ENCODE peak calls at places on chromosomes 13 and 19, in five cellular contexts. One of them, this sample, is unnamed.

GRCh38 chr13:112250788-112251445 is 125.2 kb upstream of the SPACA7 start:
- DNase-seq in mucosa of gallbladder: no peak
- DNase-seq in stimulated activated CD8-positive, alpha-beta memory T cell treated with anti-CD3 and anti-CD28 coated beads, Interleukin-4, amount 100 ng/mL, for 1 hour: no peak
- DNase-seq in omental fat pad: no peak
- DNase-seq in activated gamma-delta T cell: no peak
- DNase-seq in this sample: no peak

GRCh38 chr19:12766051-12766521 is 9.3 kb downstream of the HOOK2 start:
- DNase-seq in omental fat pad: no peak
- DNase-seq in activated gamma-delta T cell: no peak
- DNase-seq in mucosa of gallbladder: peak; percentile 74
- DNase-seq in stimulated activated CD8-positive, alpha-beta memory T cell treated with anti-CD3 and anti-CD28 coated beads, Interleukin-4, amount 100 ng/mL, for 1 hour: peak; percentile 57
- DNase-seq in this sample: no peak

GRCh38 chr19:35266149-35266903 is 2.4 kb upstream of the USF2 start:
- DNase-seq in stimulated activated CD8-positive, alpha-beta memory T cell treated with anti-CD3 and anti-CD28 coated beads, Interleukin-4, amount 100 ng/mL, for 1 hour: no peak
- DNase-seq in activated gamma-delta T cell: no peak
- DNase-seq in mucosa of gallbladder: no peak
- DNase-seq in omental fat pad: no peak
- DNase-seq in this sample: no peak

GRCh38 chr19:3618144-3618810 is 8.3 kb downstream of the CACTIN start:
- DNase-seq in stimulated activated CD8-positive, alpha-beta memory T cell treated with anti-CD3 and anti-CD28 coated beads, Interleukin-4, amount 100 ng/mL, for 1 hour: no peak
- DNase-seq in omental fat pad: peak; percentile 64
- DNase-seq in activated gamma-delta T cell: no peak
- DNase-seq in mucosa of gallbladder: peak; percentile 57
- DNase-seq in this sample: no peak

GRCh38 chr19:2527716-2528115 is 51.8 kb downstream of the GADD45B start:
- DNase-seq in stimulated activated CD8-positive, alpha-beta memory T cell treated with anti-CD3 and anti-CD28 coated beads, Interleukin-4, amount 100 ng/mL, for 1 hour: no peak
- DNase-seq in mucosa of gallbladder: no peak
- DNase-seq in activated gamma-delta T cell: no peak
- DNase-seq in omental fat pad: no peak
- DNase-seq in this sample: no peak

GRCh38 chr13:33058816-33059215 is 42.6 kb downstream of the KL start:
- DNase-seq in stimulated activated CD8-positive, alpha-beta memory T cell treated with anti-CD3 and anti-CD28 coated beads, Interleukin-4, amount 100 ng/mL, for 1 hour: no peak
- DNase-seq in mucosa of gallbladder: no peak
- DNase-seq in omental fat pad: no peak
- DNase-seq in activated gamma-delta T cell: no peak
- DNase-seq in this sample: no peak

GRCh38 chr19:48203227-48203793 is 32.8 kb downstream of the ZSWIM9 start:
- DNase-seq in activated gamma-delta T cell: no peak
- DNase-seq in stimulated activated CD8-positive, alpha-beta memory T cell treated with anti-CD3 and anti-CD28 coated beads, Interleukin-4, amount 100 ng/mL, for 1 hour: no peak
- DNase-seq in mucosa of gallbladder: no peak
- DNase-seq in omental fat pad: no peak
- DNase-seq in this sample: no peak

GRCh38 chr13:43546821-43547220 is 240.0 kb downstream of the ENOX1 start:
- DNase-seq in omental fat pad: no peak
- DNase-seq in stimulated activated CD8-positive, alpha-beta memory T cell treated with anti-CD3 and anti-CD28 coated beads, Interleukin-4, amount 100 ng/mL, for 1 hour: no peak
- DNase-seq in mucosa of gallbladder: no peak
- DNase-seq in activated gamma-delta T cell: no peak
- DNase-seq in this sample: no peak

GRCh38 chr19:34319785-34320184 is 45.2 kb upstream of the GPI start:
- DNase-seq in activated gamma-delta T cell: no peak
- DNase-seq in omental fat pad: no peak
- DNase-seq in mucosa of gallbladder: no peak
- DNase-seq in stimulated activated CD8-positive, alpha-beta memory T cell treated with anti-CD3 and anti-CD28 coated beads, Interleukin-4, amount 100 ng/mL, for 1 hour: no peak
- DNase-seq in this sample: no peak

GRCh38 chr19:6535558-6536137 is 4.8 kb downstream of the TNFSF9 start:
- DNase-seq in omental fat pad: no peak
- DNase-seq in mucosa of gallbladder: no peak
- DNase-seq in stimulated activated CD8-positive, alpha-beta memory T cell treated with anti-CD3 and anti-CD28 coated beads, Interleukin-4, amount 100 ng/mL, for 1 hour: no peak
- DNase-seq in activated gamma-delta T cell: no peak
- DNase-seq in this sample: no peak

GRCh38 chr13:78139765-78140164 is 221.1 kb upstream of the EDNRB start:
- DNase-seq in mucosa of gallbladder: no peak
- DNase-seq in activated gamma-delta T cell: no peak
- DNase-seq in stimulated activated CD8-positive, alpha-beta memory T cell treated with anti-CD3 and anti-CD28 coated beads, Interleukin-4, amount 100 ng/mL, for 1 hour: no peak
- DNase-seq in omental fat pad: no peak
- DNase-seq in this sample: no peak

GRCh38 chr19:12947702-12948596 is 2.3 kb downstream of the RAD23A start:
- DNase-seq in omental fat pad: no peak
- DNase-seq in activated gamma-delta T cell: no peak
- DNase-seq in stimulated activated CD8-positive, alpha-beta memory T cell treated with anti-CD3 and anti-CD28 coated beads, Interleukin-4, amount 100 ng/mL, for 1 hour: no peak
- DNase-seq in mucosa of gallbladder: no peak
- DNase-seq in this sample: no peak

GRCh38 chr13:93116809-93117208 is 109.8 kb upstream of the GPC6 start:
- DNase-seq in mucosa of gallbladder: no peak
- DNase-seq in omental fat pad: no peak
- DNase-seq in activated gamma-delta T cell: no peak
- DNase-seq in stimulated activated CD8-positive, alpha-beta memory T cell treated with anti-CD3 and anti-CD28 coated beads, Interleukin-4, amount 100 ng/mL, for 1 hour: no peak
- DNase-seq in this sample: no peak

GRCh38 chr13:46367622-46368327 is 19.3 kb downstream of the RUBCNL start:
- DNase-seq in stimulated activated CD8-positive, alpha-beta memory T cell treated with anti-CD3 and anti-CD28 coated beads, Interleukin-4, amount 100 ng/mL, for 1 hour: no peak
- DNase-seq in mucosa of gallbladder: no peak
- DNase-seq in omental fat pad: no peak
- DNase-seq in activated gamma-delta T cell: no peak
- DNase-seq in this sample: no peak

GRCh38 chr19:48333467-48334384 is 8.4 kb downstream of the EMP3 start:
- DNase-seq in mucosa of gallbladder: peak; percentile 91
- DNase-seq in omental fat pad: peak; percentile 71
- DNase-seq in activated gamma-delta T cell: peak; percentile 89
- DNase-seq in stimulated activated CD8-positive, alpha-beta memory T cell treated with anti-CD3 and anti-CD28 coated beads, Interleukin-4, amount 100 ng/mL, for 1 hour: peak; percentile 73
- DNase-seq in this sample: no peak

GRCh38 chr13:85655040-85655439 is 144.2 kb downstream of the SLITRK6 start:
- DNase-seq in mucosa of gallbladder: no peak
- DNase-seq in stimulated activated CD8-positive, alpha-beta memory T cell treated with anti-CD3 and anti-CD28 coated beads, Interleukin-4, amount 100 ng/mL, for 1 hour: no peak
- DNase-seq in activated gamma-delta T cell: no peak
- DNase-seq in omental fat pad: no peak
- DNase-seq in this sample: no peak

GRCh38 chr13:76758257-76758656 is 127.9 kb downstream of the KCTD12 start:
- DNase-seq in omental fat pad: no peak
- DNase-seq in activated gamma-delta T cell: no peak
- DNase-seq in stimulated activated CD8-positive, alpha-beta memory T cell treated with anti-CD3 and anti-CD28 coated beads, Interleukin-4, amount 100 ng/mL, for 1 hour: no peak
- DNase-seq in mucosa of gallbladder: no peak
- DNase-seq in this sample: no peak

GRCh38 chr19:4066176-4066606 is 508 bp downstream of the ZBTB7A start:
- DNase-seq in stimulated activated CD8-positive, alpha-beta memory T cell treated with anti-CD3 and anti-CD28 coated beads, Interleukin-4, amount 100 ng/mL, for 1 hour: no peak
- DNase-seq in activated gamma-delta T cell: no peak
- DNase-seq in omental fat pad: no peak
- DNase-seq in mucosa of gallbladder: no peak
- DNase-seq in this sample: no peak

GRCh38 chr13:80132741-80133601 is 208.0 kb downstream of the SPRY2 start:
- DNase-seq in omental fat pad: no peak
- DNase-seq in mucosa of gallbladder: peak; percentile 71
- DNase-seq in stimulated activated CD8-positive, alpha-beta memory T cell treated with anti-CD3 and anti-CD28 coated beads, Interleukin-4, amount 100 ng/mL, for 1 hour: no peak
- DNase-seq in activated gamma-delta T cell: no peak
- DNase-seq in this sample: no peak

GRCh38 chr13:19927117-19927734 is 31.3 kb upstream of the ZMYM2 start:
- DNase-seq in mucosa of gallbladder: no peak
- DNase-seq in omental fat pad: no peak
- DNase-seq in stimulated activated CD8-positive, alpha-beta memory T cell treated with anti-CD3 and anti-CD28 coated beads, Interleukin-4, amount 100 ng/mL, for 1 hour: no peak
- DNase-seq in activated gamma-delta T cell: no peak
- DNase-seq in this sample: peak; percentile 27

GRCh38 chr13:45658586-45659235 is 43.2 kb upstream of the ERICH6B start:
- DNase-seq in activated gamma-delta T cell: no peak
- DNase-seq in mucosa of gallbladder: no peak
- DNase-seq in stimulated activated CD8-positive, alpha-beta memory T cell treated with anti-CD3 and anti-CD28 coated beads, Interleukin-4, amount 100 ng/mL, for 1 hour: no peak
- DNase-seq in omental fat pad: no peak
- DNase-seq in this sample: no peak

GRCh38 chr13:78194904-78195639 is 276.4 kb upstream of the EDNRB start:
- DNase-seq in mucosa of gallbladder: no peak
- DNase-seq in stimulated activated CD8-positive, alpha-beta memory T cell treated with anti-CD3 and anti-CD28 coated beads, Interleukin-4, amount 100 ng/mL, for 1 hour: no peak
- DNase-seq in activated gamma-delta T cell: no peak
- DNase-seq in omental fat pad: no peak
- DNase-seq in this sample: no peak

GRCh38 chr13:39259371-39259770 is 221.1 kb downstream of the NHLRC3 start:
- DNase-seq in stimulated activated CD8-positive, alpha-beta memory T cell treated with anti-CD3 and anti-CD28 coated beads, Interleukin-4, amount 100 ng/mL, for 1 hour: no peak
- DNase-seq in mucosa of gallbladder: no peak
- DNase-seq in omental fat pad: no peak
- DNase-seq in activated gamma-delta T cell: no peak
- DNase-seq in this sample: no peak

GRCh38 chr13:99689955-99690354 is 188.7 kb downstream of the TM9SF2 start:
- DNase-seq in mucosa of gallbladder: no peak
- DNase-seq in omental fat pad: no peak
- DNase-seq in stimulated activated CD8-positive, alpha-beta memory T cell treated with anti-CD3 and anti-CD28 coated beads, Interleukin-4, amount 100 ng/mL, for 1 hour: no peak
- DNase-seq in activated gamma-delta T cell: no peak
- DNase-seq in this sample: no peak

This sample was measured in Panc1.